ENCODE peak calls at places on chromosomes 1 and 21, in six cellular contexts. N is T-helper 2 cell treated with Interferon-gamma antibody and Interleukin-4, amounts not matched to agents 5 μg/mL and 100 μg/mL, for 36 hours; T is left colon; M is CD4-positive, alpha-beta T cell; E is A673; W is activated CD8-positive, alpha-beta memory T cell treated with anti-CD3 and anti-CD28 coated beads for 4 hours. V is an unnamed sample.

GRCh38 chr1:109570414-109570813 is 22.0 kb downstream of the GNAI3 start:
- DNase-seq in N (no peak), T (no peak), M (no peak), E (no peak), W (no peak), V (no peak)

GRCh38 chr1:19402031-19402430 is 83.3 kb downstream of the CAPZB start:
- DNase-seq in N (no peak), T (no peak), M (no peak), E (no peak), W (no peak), V (no peak)

GRCh38 chr21:24046816-24047443 is 1560.4 kb downstream of the MRPL39 start:
- DNase-seq in N (no peak), T (no peak), M (no peak), E (no peak), W (no peak), V (no peak)

GRCh38 chr1:240008298-240008697 is 83.4 kb upstream of the FMN2 start:
- DNase-seq in N (no peak), T (no peak), M (no peak), E (no peak), W (no peak), V (no peak)

GRCh38 chr1:212597495-212597894 is 11.1 kb upstream of the ATF3 start:
- DNase-seq in N (no peak), T (no peak), M (no peak), E (no peak), W (no peak), V (no peak)

GRCh38 chr1:221437924-221438323 is 304.0 kb downstream of the DUSP10 start:
- DNase-seq in N (no peak), T (no peak), M (no peak), E (no peak), W (no peak), V (no peak)

GRCh38 chr1:95733031-95733430 is 499.0 kb downstream of the RWDD3 start:
- DNase-seq in N (no peak), T (no peak), M (no peak), E (no peak), W (no peak), V (no peak)

GRCh38 chr21:42524341-42525227 is 10.9 kb downstream of the SLC37A1 start:
- DNase-seq in N (no peak), T (peak), M (no peak), E (no peak), W (peak), V (peak)

GRCh38 chr1:42046772-42047552 is 106.2 kb upstream of the GUCA2B start:
- DNase-seq in N (no peak), T (no peak), M (no peak), E (no peak), W (no peak), V (no peak)

GRCh38 chr1:151416231-151416630 is 16.9 kb downstream of the PSMB4 start:
- DNase-seq in N (no peak), T (no peak), M (no peak), E (peak), W (no peak), V (no peak)

GRCh38 chr1:19636065-19636464 is 8.0 kb upstream of the NBL1 start:
- DNase-seq in N (no peak), T (no peak), M (no peak), E (no peak), W (no peak), V (no peak)

GRCh38 chr1:59237905-59238304 is 59.0 kb upstream of the FGGY start:
- DNase-seq in N (no peak), T (no peak), M (no peak), E (no peak), W (no peak), V (no peak)

GRCh38 chr1:193062698-193063463 is 3.5 kb downstream of the RO60 start:
- DNase-seq in N (no peak), T (no peak), M (no peak), E (no peak), W (no peak), V (no peak)

GRCh38 chr1:154971341-154971998 is 923 bp upstream of the SHC1 start:
- DNase-seq in N (no peak), T (peak), M (no peak), E (no peak), W (no peak), V (no peak)

GRCh38 chr1:186643600-186643999 is 36.6 kb downstream of the PTGS2 start:
- DNase-seq in N (no peak), T (no peak), M (no peak), E (no peak), W (no peak), V (no peak)

GRCh38 chr1:30845891-30846290 is 62.7 kb downstream of the SDC3 start:
- DNase-seq in N (no peak), T (no peak), M (no peak), E (no peak), W (no peak), V (no peak)

GRCh38 chr1:52455686-52456085 is 51.3 kb downstream of the PRPF38A start:
- DNase-seq in N (no peak), T (no peak), M (no peak), E (no peak), W (no peak), V (no peak)

GRCh38 chr21:38766987-38767722 is 38.6 kb upstream of the ETS2 start:
- DNase-seq in N (peak), T (peak), M (peak), E (no peak), W (peak), V (peak)

GRCh38 chr1:204584699-204585372 is 68.6 kb downstream of the MDM4 start:
- DNase-seq in N (no peak), T (no peak), M (no peak), E (no peak), W (no peak), V (peak)

GRCh38 chr1:239126881-239127280 is 259.5 kb upstream of the CHRM3 start:
- DNase-seq in N (no peak), T (no peak), M (no peak), E (peak), W (no peak), V (no peak)

GRCh38 chr1:211386931-211387330 is 60.3 kb downstream of the TRAF5 start:
- DNase-seq in N (no peak), T (no peak), M (no peak), E (no peak), W (no peak), V (no peak)

GRCh38 chr1:216640100-216640499 is 83.1 kb downstream of the ESRRG start:
- DNase-seq in N (no peak), T (no peak), M (no peak), E (no peak), W (no peak), V (no peak)

GRCh38 chr1:55443175-55443933 is 228.2 kb upstream of the USP24 start:
- DNase-seq in N (no peak), T (peak), M (no peak), E (no peak), W (no peak), V (no peak)

GRCh38 chr1:164611754-164612642 is 53.0 kb downstream of the PBX1 start:
- DNase-seq in N (no peak), T (peak), M (no peak), E (peak), W (no peak), V (no peak)

GRCh38 chr1:4733446-4734175 is 79.2 kb downstream of the AJAP1 start:
- DNase-seq in N (no peak), T (no peak), M (no peak), E (no peak), W (no peak), V (no peak)

GRCh38 chr1:62318756-62319544 is at the start of gene KANK4:
- DNase-seq in N (no peak), T (no peak), M (no peak), E (peak), W (no peak), V (no peak)

GRCh38 chr21:42496839-42497202 is 797 bp upstream of the RSPH1 start:
- DNase-seq in N (no peak), T (peak), M (no peak), E (no peak), W (no peak), V (no peak)

V was measured in immature natural killer cell.